ENCODE peak calls at places on chromosomes 7 and 10, in four cellular contexts. H is nephron progenitor cell, C is breast epithelium, J is B cell. R is an unnamed sample.

GRCh38 chr7:151923097-151923876 is 33.0 kb upstream of the GALNTL5 start:
- DNase-seq in C (no peak), J (no peak), H (no peak), R (no peak)

GRCh38 chr10:11705687-11706086 is 36.5 kb upstream of the ECHDC3 start:
- DNase-seq in H (no peak), J (no peak), C (no peak), R (no peak)

GRCh38 chr7:137006293-137006692 is 137.8 kb downstream of the CHRM2 start:
- DNase-seq in C (no peak), J (no peak), H (no peak), R (no peak)

GRCh38 chr7:148116954-148117353 is 473.6 kb upstream of the C7orf33 start:
- DNase-seq in H (no peak), J (no peak), C (no peak), R (no peak)

GRCh38 chr7:107917770-107918651 is 27.0 kb downstream of the DLD start:
- DNase-seq in C (no peak), H (no peak), J (no peak), R (no peak)

GRCh38 chr7:44257213-44257612 is 56.4 kb downstream of the YKT6 start:
- DNase-seq in J (no peak), C (no peak), H (no peak), R (no peak)

GRCh38 chr10:27819781-27820531 is 74.3 kb upstream of the MKX start:
- DNase-seq in C (no peak), J (no peak), H (no peak), R (no peak)

GRCh38 chr7:44375236-44375699 is 49.9 kb upstream of the CAMK2B start:
- DNase-seq in H (peak; percentile 19), C (no peak), J (no peak), R (no peak)

GRCh38 chr7:105389090-105389650 is 449 bp upstream of the SRPK2 start:
- DNase-seq in C (no peak), H (no peak), J (no peak), R (no peak)

GRCh38 chr10:105023706-105024105 is 382.6 kb downstream of the SORCS3 start:
- DNase-seq in J (no peak), H (no peak), C (no peak), R (no peak)

GRCh38 chr7:23012797-23013714 is 874 bp downstream of the HYCC1 start:
- DNase-seq in J (no peak), C (no peak), H (peak; percentile 73), R (peak; percentile 47)
- TF ChIP-seq CTCF in J (no peak), C (no peak), H (no peak), R (peak; percentile 6)

GRCh38 chr10:15331456-15331855 is 39.6 kb downstream of the FAM171A1 start:
- DNase-seq in J (no peak), C (no peak), H (no peak), R (no peak)

GRCh38 chr10:15339857-15340256 is 31.2 kb downstream of the FAM171A1 start:
- DNase-seq in C (no peak), H (no peak), J (no peak), R (no peak)

GRCh38 chr10:15333909-15334649 is 37.0 kb downstream of the FAM171A1 start:
- DNase-seq in C (no peak), J (no peak), H (no peak), R (no peak)

GRCh38 chr10:15335500-15335899 is 35.6 kb downstream of the FAM171A1 start:
- DNase-seq in H (no peak), C (no peak), J (no peak), R (no peak)

GRCh38 chr10:15334650-15335323 is 36.3 kb downstream of the FAM171A1 start:
- DNase-seq in H (no peak), C (no peak), J (no peak), R (no peak)
- TF ChIP-seq CTCF in H (no peak), C (no peak), J (no peak), R (no peak)

GRCh38 chr7:134520130-134520529 is 7.2 kb upstream of the AKR1B10 start:
- DNase-seq in C (no peak), H (no peak), J (no peak), R (no peak)
- TF ChIP-seq CTCF in C (no peak), H (no peak), J (no peak), R (no peak)

GRCh38 chr7:91655656-91656055 is 224.8 kb downstream of the MTERF1 start:
- DNase-seq in H (no peak), J (no peak), C (no peak), R (no peak)

GRCh38 chr7:91653257-91653656 is 227.2 kb downstream of the MTERF1 start:
- DNase-seq in H (no peak), J (no peak), C (no peak), R (no peak)

GRCh38 chr7:91656486-91657237 is 223.8 kb downstream of the MTERF1 start:
- DNase-seq in C (no peak), H (no peak), J (no peak), R (no peak)

GRCh38 chr7:91657386-91658120 is 222.9 kb downstream of the MTERF1 start:
- DNase-seq in J (no peak), H (peak; percentile 7), C (no peak), R (no peak)

DNA sequence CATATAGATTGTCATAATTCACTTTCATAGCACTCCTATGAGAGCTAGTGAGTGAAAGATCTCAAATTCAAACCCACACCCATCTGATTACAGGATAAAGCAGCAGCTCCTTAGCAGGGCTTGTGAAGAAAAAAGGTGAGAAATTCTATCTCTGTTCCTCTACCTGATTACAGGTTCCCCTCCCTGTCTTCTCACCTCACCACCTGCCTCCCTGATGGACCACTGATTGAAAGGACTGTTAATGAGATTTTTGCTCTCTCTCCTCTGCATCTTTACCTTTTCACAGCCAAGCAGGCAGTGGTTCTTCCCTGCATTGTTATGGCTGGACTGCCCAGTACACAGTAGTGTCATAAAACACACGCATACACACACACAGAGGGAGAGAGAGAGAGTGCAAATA is 228.5 kb downstream of the MTERF1 start:
- DNase-seq in H (no peak), C (no peak), J (no peak), R (no peak)
- TF ChIP-seq CTCF in H (no peak), C (no peak), J (no peak), R (no peak)

R was measured in progenitor cell of endocrine pancreas.